ENCODE peak calls at places on chromosomes 5 and 9, in ten cellular contexts. W is foreskin keratinocyte; I is CMK; V is cortex of kidney; X is CD8-positive, alpha-beta T cell; O is activated T-helper 1 cell treated with anti-CD3 and anti-CD28 coated beads, Interleukin-2, amount 50 U/mL, for 16 hours; D is esophagus muscularis mucosa; H is colonic mucosa; B is PC-9; P is activated CD4-positive, alpha-beta T cell treated with anti-CD3 and anti-CD28 coated beads for 24 hours. U is an unnamed sample.

GRCh38 chr9:75903785-75904360 is 13.4 kb downstream of the PCSK5 start:
- DNase-seq in W (peak; percentile 66), I (no peak), V (no peak), X (no peak), O (no peak), D (no peak), H (no peak), B (peak; percentile 96), P (no peak), U (no peak)

GRCh38 chr9:136399176-136400037 is 563 bp downstream of the SNAPC4 start:
- DNase-seq in W (peak; percentile 20), I (no peak), V (no peak), X (no peak), O (no peak), D (no peak), H (no peak), B (no peak), P (no peak), U (no peak)

GRCh38 chr5:64869419-64869818 is 100.7 kb downstream of the CWC27 start:
- DNase-seq in W (peak; percentile 36), I (no peak), V (no peak), X (no peak), O (no peak), D (no peak), H (no peak), B (no peak), P (no peak), U (no peak)

GRCh38 chr9:135051316-135052038 is 36.0 kb upstream of the OLFM1 start:
- DNase-seq in W (no peak), I (no peak), V (no peak), X (no peak), O (no peak), D (no peak), H (no peak), B (no peak), P (no peak), U (no peak)

GRCh38 chr9:12973702-12974101 is 198.9 kb downstream of the LURAP1L start:
- DNase-seq in W (no peak), I (no peak), V (no peak), X (no peak), O (no peak), D (no peak), H (no peak), B (no peak), P (no peak), U (no peak)

GRCh38 chr9:104810421-104811339 is 46.8 kb downstream of the NIPSNAP3B start:
- DNase-seq in W (peak; percentile 33), I (no peak), V (no peak), X (no peak), O (no peak), D (no peak), H (peak; percentile 50), B (peak; percentile 96), P (no peak), U (no peak)

GRCh38 chr9:5671711-5672353 is 42.9 kb downstream of the RIC1 start:
- DNase-seq in W (peak; percentile 5), I (no peak), V (no peak), X (no peak), O (no peak), D (no peak), H (no peak), B (no peak), P (no peak), U (no peak)

GRCh38 chr9:107952773-107953172 is 463.2 kb upstream of the KLF4 start:
- DNase-seq in W (no peak), I (no peak), V (no peak), X (no peak), O (no peak), D (no peak), H (no peak), B (peak; percentile 65), P (no peak), U (no peak)

GRCh38 chr5:172881691-172882370 is 47.8 kb downstream of the ERGIC1 start:
- DNase-seq in W (no peak), I (no peak), V (no peak), X (no peak), O (no peak), D (no peak), H (no peak), B (peak; percentile 97), P (no peak), U (no peak)

GRCh38 chr5:113336975-113337374 is 97.8 kb downstream of the TSSK1B start:
- DNase-seq in W (peak; percentile 38), I (no peak), V (no peak), X (no peak), O (no peak), D (no peak), H (no peak), B (peak; percentile 39), P (no peak), U (no peak)

GRCh38 chr9:126376311-126376902 is 49.8 kb downstream of the MVB12B start:
- DNase-seq in W (no peak), I (no peak), V (no peak), X (no peak), O (no peak), D (no peak), H (peak; percentile 73), B (no peak), P (no peak), U (no peak)

GRCh38 chr9:115232375-115232774 is 114.4 kb upstream of the TNC start:
- DNase-seq in W (no peak), I (no peak), V (no peak), X (no peak), O (no peak), D (no peak), H (no peak), B (no peak), P (no peak), U (no peak)

GRCh38 chr9:80467632-80468031 is 895.9 kb downstream of the TLE4 start:
- DNase-seq in W (peak; percentile 53), I (no peak), V (no peak), X (no peak), O (no peak), D (no peak), H (no peak), B (no peak), P (no peak), U (no peak)

GRCh38 chr9:138022121-138022741 is 144.6 kb downstream of the CACNA1B start:
- DNase-seq in W (peak; percentile 11), I (peak; percentile 4), V (no peak), X (no peak), O (no peak), D (no peak), H (no peak), B (no peak), P (peak; percentile 23), U (peak; percentile 37)

GRCh38 chr5:134846641-134846960 is 833 bp downstream of the C5orf24 start:
- DNase-seq in W (peak; percentile 23), I (no peak), V (no peak), X (no peak), O (no peak), D (no peak), H (no peak), B (no peak), P (peak; percentile 18), U (no peak)

GRCh38 chr9:71692337-71692736 is 76.0 kb downstream of the CEMIP2 start:
- DNase-seq in W (no peak), I (no peak), V (no peak), X (no peak), O (no peak), D (no peak), H (no peak), B (peak; percentile 61), P (no peak), U (no peak)

GRCh38 chr5:11595045-11595444 is 309.2 kb downstream of the CTNND2 start:
- DNase-seq in W (no peak), I (no peak), V (no peak), X (no peak), O (no peak), D (no peak), H (no peak), B (no peak), P (no peak), U (no peak)

GRCh38 chr5:59745422-59745863 is 148.1 kb downstream of the PDE4D start:
- DNase-seq in W (peak; percentile 97), I (no peak), V (no peak), X (no peak), O (no peak), D (no peak), H (peak; percentile 27), B (peak; percentile 43), P (no peak), U (no peak)

GRCh38 chr9:128344931-128345605 is 4.7 kb downstream of the SLC27A4 start:
- DNase-seq in W (no peak), I (no peak), V (no peak), X (no peak), O (no peak), D (no peak), H (no peak), B (no peak), P (no peak), U (no peak)